ENCODE peak calls at places on chromosomes 13 and 19, in four cellular contexts. B, C, V and Q are unnamed samples.

GRCh38 chr13:26022538-26023292 is 29.1 kb downstream of the SHISA2 start:
- DNase-seq in B (no peak), C (no peak), V (peak), Q (no peak)

GRCh38 chr19:49773663-49774305 is 7.0 kb downstream of the AP2A1 start:
- DNase-seq in B (no peak), C (no peak), V (no peak), Q (no peak)

GRCh38 chr13:57582032-57582431 is 49.5 kb upstream of the PCDH17 start:
- DNase-seq in V (peak), C (no peak), B (no peak), Q (no peak)

GRCh38 chr13:45331981-45332830 is 8.8 kb downstream of the TPT1 start:
- DNase-seq in C (no peak), V (no peak), B (no peak), Q (no peak)

GRCh38 chr19:40411125-40411842 is 1.9 kb downstream of the PRX start:
- DNase-seq in V (no peak), B (no peak), C (no peak), Q (no peak)

GRCh38 chr13:106755542-106755941 is 187.6 kb upstream of the ARGLU1 start:
- DNase-seq in C (no peak), B (no peak), V (no peak), Q (no peak)

GRCh38 chr19:39098365-39099269 is 14.4 kb downstream of the ACP7 start:
- DNase-seq in B (no peak), V (no peak), C (no peak), Q (no peak)

GRCh38 chr19:10505583-10506229 is 2.5 kb upstream of the KEAP1 start:
- DNase-seq in B (peak), V (peak), C (peak), Q (peak)

GRCh38 chr13:110448230-110448629 is 113.3 kb downstream of the RAB20 start:
- DNase-seq in B (no peak), V (no peak), C (no peak), Q (no peak)

GRCh38 chr13:42947925-42948324 is 44.1 kb downstream of the EPSTI1 start:
- DNase-seq in V (no peak), C (no peak), B (no peak), Q (no peak)

GRCh38 chr19:53388168-53388567 is 6.8 kb upstream of the ZNF765 start:
- DNase-seq in V (no peak), C (no peak), B (no peak), Q (no peak)

GRCh38 chr13:111317042-111317550 is 3.3 kb upstream of the TEX29 start:
- DNase-seq in V (no peak), B (no peak), C (no peak), Q (no peak)

GRCh38 chr13:50615234-50615633 is 228.3 kb downstream of the DLEU7 start:
- DNase-seq in B (no peak), V (no peak), C (no peak), Q (no peak)

GRCh38 chr13:110109140-110109783 is 197.7 kb downstream of the COL4A1 start:
- DNase-seq in C (no peak), V (no peak), B (no peak), Q (no peak)

GRCh38 chr19:22625266-22626035 is 8.7 kb upstream of the ZNF492 start:
- DNase-seq in V (no peak), C (no peak), B (no peak), Q (no peak)

GRCh38 chr19:48113190-48113917 is 2.7 kb upstream of the PLA2G4C start:
- DNase-seq in B (no peak), V (no peak), C (no peak), Q (no peak)

GRCh38 chr13:39956036-39956435 is 300.6 kb downstream of the COG6 start:
- DNase-seq in C (peak), B (no peak), V (no peak), Q (no peak)

GRCh38 chr13:113990321-113990837 is 16.5 kb upstream of the C13orf46 start:
- DNase-seq in B (no peak), C (no peak), V (no peak), Q (no peak)

GRCh38 chr13:78032132-78032531 is 113.5 kb upstream of the EDNRB start:
- DNase-seq in V (no peak), C (no peak), B (no peak), Q (no peak)

GRCh38 chr13:49791753-49792549 is 531 bp downstream of the KPNA3 start:
- DNase-seq in B (peak), C (peak), V (peak), Q (peak)

GRCh38 chr19:679418-680286 is 3.5 kb downstream of the FSTL3 start:
- DNase-seq in B (no peak), V (no peak), C (no peak), Q (no peak)

GRCh38 chr19:41299046-41299754 is 10.8 kb upstream of the CCDC97 start:
- DNase-seq in V (no peak), B (no peak), C (no peak), Q (no peak)